ENCODE peak calls at places on chromosomes 1 and 21, in ten cellular contexts. X, T, M, D, C, Z, R, Q, S and G are unnamed samples.

GRCh38 chr1:11245904-11246726 is 16.2 kb downstream of the MTOR start:
- DNase-seq in C (no peak), T (no peak), R (no peak), D (no peak), Z (no peak), Q (peak), M (peak), X (no peak), S (no peak), G (no peak)

GRCh38 chr1:26529655-26530539 is at the start of gene RPS6KA1:
- DNase-seq in X (peak), D (no peak), Z (peak), M (peak), C (peak), T (no peak), S (peak), R (peak), Q (peak), G (no peak)

GRCh38 chr1:167899253-167899681 is 14.7 kb downstream of the ADCY10 start:
- DNase-seq in R (no peak), C (no peak), T (peak), M (no peak), D (no peak), Q (no peak), Z (no peak), X (no peak), S (no peak), G (no peak)

GRCh38 chr1:8571200-8571984 is 246.0 kb downstream of the RERE start:
- DNase-seq in S (no peak), C (no peak), D (no peak), Q (no peak), T (no peak), X (peak), Z (no peak), R (no peak), M (no peak), G (no peak)

GRCh38 chr21:36127977-36128376 is 6.9 kb upstream of the CBR3 start:
- DNase-seq in S (no peak), X (no peak), T (peak), Q (no peak), D (no peak), M (no peak), R (no peak), Z (no peak), C (no peak), G (no peak)

GRCh38 chr1:41672641-41673313 is 188.3 kb upstream of the EDN2 start:
- DNase-seq in M (no peak), S (no peak), Z (peak), C (no peak), X (peak), T (no peak), Q (no peak), D (no peak), R (peak), G (no peak)

GRCh38 chr1:192445849-192446489 is 129.2 kb downstream of the RGS21 start:
- DNase-seq in Q (peak), R (no peak), T (peak), X (peak), C (no peak), M (no peak), Z (peak), S (peak), D (peak), G (no peak)

GRCh38 chr1:226872455-226872854 is 2.0 kb downstream of the PSEN2 start:
- DNase-seq in C (no peak), Q (no peak), D (no peak), R (no peak), T (no peak), M (no peak), S (no peak), Z (no peak), X (no peak), G (no peak)

GRCh38 chr1:35288761-35289160 is 20.3 kb downstream of the ZMYM4 start:
- DNase-seq in S (no peak), T (no peak), R (no peak), D (no peak), Q (no peak), Z (no peak), C (no peak), X (peak), M (no peak), G (no peak)

GRCh38 chr1:51575406-51576084 is 41.3 kb upstream of the OSBPL9 start:
- DNase-seq in X (peak), M (no peak), T (no peak), S (no peak), Q (no peak), D (no peak), R (no peak), Z (peak), C (no peak), G (no peak)

GRCh38 chr21:28464095-28464494 is 528.6 kb downstream of the LTN1 start:
- DNase-seq in R (no peak), M (no peak), T (no peak), Q (no peak), C (no peak), S (no peak), Z (no peak), D (no peak), X (no peak), G (no peak)

GRCh38 chr21:33395866-33396265 is 7.3 kb upstream of the IFNGR2 start:
- DNase-seq in R (no peak), D (no peak), Q (no peak), Z (peak), T (no peak), S (no peak), C (no peak), M (no peak), X (peak), G (no peak)

GRCh38 chr1:8625981-8626898 is 191.2 kb downstream of the RERE start:
- DNase-seq in T (no peak), X (peak), Q (no peak), M (no peak), S (no peak), C (no peak), Z (peak), R (no peak), D (no peak), G (no peak)

GRCh38 chr1:179079113-179079761 is 2.6 kb upstream of the TOR3A start:
- DNase-seq in R (no peak), Q (peak), D (peak), M (peak), Z (peak), X (peak), T (peak), S (peak), C (no peak), G (peak)